ENCODE peak calls at places on chromosomes 11 and 22, in four cellular contexts. One of them, this sample, is unnamed.

GRCh38 chr11:108734956-108735559 is 70.2 kb downstream of the DDX10 start:
- DNase-seq in ovary: no peak
- DNase-seq in H9: no peak
- DNase-seq in upper lobe of right lung: no peak
- DNase-seq in this sample: peak; percentile 57

GRCh38 chr11:57425565-57426438 is 1.1 kb downstream of the SLC43A3 start:
- DNase-seq in ovary: peak; percentile 57
- DNase-seq in H9: no peak
- DNase-seq in upper lobe of right lung: peak; percentile 83
- DNase-seq in this sample: no peak

GRCh38 chr11:2300936-2301630 is 635 bp downstream of the C11orf21 start:
- DNase-seq in ovary: no peak
- DNase-seq in H9: no peak
- DNase-seq in upper lobe of right lung: peak; percentile 68
- DNase-seq in this sample: no peak

GRCh38 chr11:13221722-13222121 is 55.9 kb upstream of the BMAL1 start:
- DNase-seq in ovary: no peak
- DNase-seq in H9: no peak
- DNase-seq in upper lobe of right lung: no peak
- DNase-seq in this sample: no peak

GRCh38 chr11:44622190-44622650 is 56.8 kb downstream of the CD82 start:
- DNase-seq in ovary: peak; percentile 21
- DNase-seq in H9: peak; percentile 18
- DNase-seq in upper lobe of right lung: peak; percentile 40
- DNase-seq in this sample: no peak

GRCh38 chr11:34189191-34189590 is 83.8 kb downstream of the NAT10 start:
- DNase-seq in ovary: no peak
- DNase-seq in H9: no peak
- DNase-seq in upper lobe of right lung: no peak
- DNase-seq in this sample: no peak

GRCh38 chr11:70471254-70471653 is 72.9 kb downstream of the CTTN start:
- DNase-seq in ovary: no peak
- DNase-seq in H9: peak; percentile 75
- DNase-seq in upper lobe of right lung: peak; percentile 51
- DNase-seq in this sample: peak; percentile 93

GRCh38 chr11:123509737-123510578 is 79.9 kb downstream of the GRAMD1B start:
- DNase-seq in ovary: no peak
- DNase-seq in H9: peak; percentile 87
- DNase-seq in upper lobe of right lung: no peak
- DNase-seq in this sample: peak; percentile 80

GRCh38 chr11:60515144-60515855 is at the start of gene MS4A13:
- DNase-seq in ovary: no peak
- DNase-seq in H9: no peak
- DNase-seq in upper lobe of right lung: no peak
- DNase-seq in this sample: no peak

GRCh38 chr11:122976734-122977454 is 4.7 kb downstream of the BSX start:
- DNase-seq in ovary: no peak
- DNase-seq in H9: peak; percentile 68
- DNase-seq in upper lobe of right lung: no peak
- DNase-seq in this sample: peak; percentile 80

GRCh38 chr11:90135016-90135415 is 553 bp downstream of the NAALAD2 start:
- DNase-seq in ovary: no peak
- DNase-seq in H9: no peak
- DNase-seq in upper lobe of right lung: no peak
- DNase-seq in this sample: peak; percentile 16

GRCh38 chr11:33015621-33016551 is at the start of gene DEPDC7:
- DNase-seq in ovary: peak; percentile 93
- DNase-seq in H9: peak; percentile 95
- DNase-seq in upper lobe of right lung: peak; percentile 91
- DNase-seq in this sample: peak; percentile 97

GRCh38 chr11:105193260-105193659 is 53.7 kb upstream of the CARD18 start:
- DNase-seq in ovary: no peak
- DNase-seq in H9: no peak
- DNase-seq in upper lobe of right lung: no peak
- DNase-seq in this sample: no peak

GRCh38 chr11:2951235-2952110 is 22.3 kb upstream of the PHLDA2 start:
- DNase-seq in ovary: no peak
- DNase-seq in H9: no peak
- DNase-seq in upper lobe of right lung: no peak
- DNase-seq in this sample: no peak

GRCh38 chr11:112321521-112322172 is 61.0 kb upstream of the PLET1 start:
- DNase-seq in ovary: no peak
- DNase-seq in H9: peak; percentile 54
- DNase-seq in upper lobe of right lung: peak; percentile 85
- DNase-seq in this sample: peak; percentile 60

GRCh38 chr11:33128739-33129138 is 32.5 kb downstream of the CSTF3 start:
- DNase-seq in ovary: no peak
- DNase-seq in H9: no peak
- DNase-seq in upper lobe of right lung: no peak
- DNase-seq in this sample: no peak

GRCh38 chr22:44449061-44449682 is 48.9 kb downstream of the RTL6 start:
- DNase-seq in ovary: no peak
- DNase-seq in H9: no peak
- DNase-seq in upper lobe of right lung: peak; percentile 32
- DNase-seq in this sample: no peak